ENCODE peak calls at places on chromosomes 5 and 9, in four cellular contexts. W is GM12878, E is HepG2, G is H1. O is an unnamed sample.

GRCh38 chr9:33782395-33783152 is 12.8 kb upstream of the PRSS3 start:
- DNase-seq in G (no peak), W (no peak), E (no peak), O (no peak)

GRCh38 chr5:163473613-163474243 is 13.3 kb downstream of the HMMR start:
- DNase-seq in E (no peak), G (no peak), W (no peak), O (no peak)

GRCh38 chr5:2000591-2000990 is 117.9 kb upstream of the IRX4 start:
- DNase-seq in E (no peak), G (no peak), W (no peak), O (no peak)

GRCh38 chr9:94786586-94786985 is 60.1 kb downstream of the AOPEP start:
- DNase-seq in W (no peak), G (no peak), E (no peak), O (no peak)

GRCh38 chr9:114347675-114348074 is 18.0 kb downstream of the ORM2 start:
- DNase-seq in E (no peak), G (no peak), W (no peak), O (no peak)

GRCh38 chr9:98867434-98868168 is 60.1 kb downstream of the GALNT12 start:
- DNase-seq in E (no peak), G (no peak), W (no peak), O (no peak)

GRCh38 chr5:80481019-80481893 is 6.6 kb upstream of the FAM151B start:
- DNase-seq in G (peak), W (peak), E (peak), O (no peak)

GRCh38 chr5:109693535-109694152 is 3.9 kb downstream of the MAN2A1 start:
- DNase-seq in W (no peak), E (no peak), G (no peak), O (no peak)

GRCh38 chr9:97900738-97901565 is 21.3 kb downstream of the TRMO start:
- DNase-seq in E (peak), G (no peak), W (no peak), O (no peak)

GRCh38 chr5:172223901-172224873 is 30.2 kb downstream of the EFCAB9 start:
- DNase-seq in W (peak), G (no peak), E (no peak), O (no peak)

GRCh38 chr9:82891321-82891720 is 171.6 kb downstream of the RASEF start:
- DNase-seq in G (no peak), W (no peak), E (no peak), O (no peak)

GRCh38 chr9:135522931-135523330 is 1.7 kb downstream of the LCN1 start:
- DNase-seq in E (no peak), G (no peak), W (no peak), O (no peak)

GRCh38 chr9:68538200-68538599 is 2.5 kb downstream of the TMEM252 start:
- DNase-seq in G (no peak), W (no peak), E (no peak), O (no peak)

GRCh38 chr5:17248999-17249634 is 31.7 kb downstream of the BASP1 start:
- DNase-seq in G (peak), E (no peak), W (no peak), O (no peak)

GRCh38 chr9:94057918-94058317 is 26.3 kb upstream of the PTPDC1 start:
- DNase-seq in W (no peak), E (no peak), G (no peak), O (no peak)

GRCh38 chr5:53161876-53162275 is 52.3 kb upstream of the MOCS2 start:
- DNase-seq in E (no peak), G (no peak), W (no peak), O (no peak)

GRCh38 chr9:131885144-131885609 is 145.3 kb upstream of the RAPGEF1 start:
- DNase-seq in E (no peak), G (no peak), W (no peak), O (no peak)

GRCh38 chr9:108569624-108570023 is 286.2 kb downstream of the ACTL7B start:
- DNase-seq in G (no peak), E (no peak), W (no peak), O (no peak)

GRCh38 chr5:24268482-24269056 is 376.2 kb downstream of the CDH10 start:
- DNase-seq in E (no peak), W (no peak), G (no peak), O (no peak)

GRCh38 chr5:157468293-157468965 is 8.4 kb downstream of the NIPAL4 start:
- DNase-seq in W (no peak), E (no peak), G (no peak), O (no peak)

GRCh38 chr5:17305964-17306725 is 88.7 kb downstream of the BASP1 start:
- DNase-seq in W (no peak), G (no peak), E (peak), O (no peak)

GRCh38 chr5:97093193-97093592 is 49.2 kb downstream of the LIX1 start:
- DNase-seq in E (no peak), W (no peak), G (no peak), O (no peak)

GRCh38 chr9:35811364-35812024 is 568 bp downstream of the SPAG8 start:
- DNase-seq in E (no peak), W (no peak), G (no peak), O (no peak)

GRCh38 chr9:133950206-133950915 is 41.8 kb downstream of the VAV2 start:
- DNase-seq in G (no peak), E (no peak), W (no peak), O (no peak)

GRCh38 chr9:89596937-89597555 is 7.8 kb upstream of the GADD45G start:
- DNase-seq in W (no peak), E (no peak), G (no peak), O (no peak)

GRCh38 chr5:1477341-1477740 is 32.1 kb upstream of the SLC6A3 start:
- DNase-seq in G (no peak), E (no peak), W (no peak), O (no peak)

GRCh38 chr5:85049020-85049419 is 664.3 kb upstream of the EDIL3 start:
- DNase-seq in G (no peak), E (peak), W (no peak), O (no peak)

GRCh38 chr5:2024986-2025721 is 142.4 kb upstream of the IRX4 start:
- DNase-seq in W (no peak), G (no peak), E (no peak), O (no peak)

GRCh38 chr5:81971086-81971693 is 633 bp upstream of the ATG10 start:
- DNase-seq in W (peak), E (peak), G (no peak), O (no peak)

GRCh38 chr9:16138961-16139441 is 586.2 kb downstream of the CCDC171 start:
- DNase-seq in E (no peak), G (no peak), W (no peak), O (no peak)

GRCh38 chr5:80707645-80708044 is 52.9 kb upstream of the DHFR start:
- DNase-seq in G (no peak), E (no peak), W (no peak), O (no peak)

GRCh38 chr5:161089569-161089968 is 237.6 kb upstream of the ATP10B start:
- DNase-seq in W (no peak), G (no peak), E (no peak), O (no peak)

GRCh38 chr5:180287868-180288267 is 4.0 kb downstream of the MAPK9 start:
- DNase-seq in E (peak), G (no peak), W (no peak), O (no peak)

DNA sequence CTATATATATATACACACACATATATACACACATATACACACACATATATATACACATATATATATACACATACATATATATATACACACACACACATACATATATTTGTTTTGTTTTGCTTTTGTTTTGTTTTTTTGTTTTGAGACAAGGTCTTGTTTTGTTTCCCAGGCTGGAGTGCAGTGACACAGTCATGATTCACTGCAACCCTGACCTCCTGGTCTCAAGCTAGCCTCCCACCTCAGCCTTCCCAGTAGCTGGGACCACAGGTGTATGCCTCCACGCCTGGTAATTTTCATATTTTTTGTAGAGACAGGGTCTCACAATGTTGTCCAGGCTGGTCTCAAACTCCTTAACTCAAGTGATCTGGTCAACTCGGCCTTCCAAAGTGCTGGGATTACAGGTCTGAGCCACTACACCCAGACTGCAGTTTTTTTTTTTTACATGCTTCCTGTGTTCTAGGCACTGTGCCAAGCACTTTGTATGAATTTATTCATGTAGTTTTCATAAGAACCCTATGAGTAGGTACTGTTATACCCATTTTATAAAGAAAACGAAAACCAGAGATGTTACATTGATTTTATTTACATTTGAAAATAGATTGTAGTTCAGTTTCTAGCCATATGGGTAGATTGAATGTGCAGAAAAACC is 120.7 kb downstream of the PBX3 start:
- DNase-seq in G (no peak), W (no peak), E (no peak), O (no peak)
- TF ChIP-seq SUZ12 in G (no peak), W (no peak), E (no peak), O (no peak)

GRCh38 chr9:91776409-91777365 is 173.3 kb downstream of the ROR2 start:
- DNase-seq in G (no peak), W (no peak), E (no peak), O (no peak)
- TF ChIP-seq SUZ12 in G (no peak), W (no peak), E (no peak), O (no peak)

GRCh38 chr5:132766020-132766805 is 10.8 kb downstream of the SEPTIN8 start:
- DNase-seq in E (no peak), W (no peak), G (no peak), O (no peak)
- TF ChIP-seq SUZ12 in E (no peak), W (no peak), G (no peak), O (no peak)

GRCh38 chr9:129140397-129141065 is 29.3 kb downstream of the PTPA start:
- DNase-seq in G (no peak), E (peak), W (no peak), O (no peak)
- TF ChIP-seq SUZ12 in G (no peak), E (no peak), W (no peak), O (no peak)

GRCh38 chr9:130119521-130120206 is 52.5 kb upstream of the NCS1 start:
- DNase-seq in E (no peak), G (no peak), W (no peak), O (no peak)

GRCh38 chr9:130117376-130117775 is 54.8 kb upstream of the NCS1 start:
- DNase-seq in W (no peak), E (no peak), G (no peak), O (no peak)

GRCh38 chr9:130116346-130116745 is 55.9 kb upstream of the NCS1 start:
- DNase-seq in W (no peak), G (no peak), E (no peak), O (no peak)

GRCh38 chr9:130118841-130119520 is 53.2 kb upstream of the NCS1 start:
- DNase-seq in G (no peak), W (no peak), E (no peak), O (no peak)

GRCh38 chr9:130117816-130118632 is 54.2 kb upstream of the NCS1 start:
- DNase-seq in W (no peak), E (no peak), G (no peak), O (no peak)
- TF ChIP-seq SUZ12 in W (no peak), E (no peak), G (no peak), O (no peak)

DNA sequence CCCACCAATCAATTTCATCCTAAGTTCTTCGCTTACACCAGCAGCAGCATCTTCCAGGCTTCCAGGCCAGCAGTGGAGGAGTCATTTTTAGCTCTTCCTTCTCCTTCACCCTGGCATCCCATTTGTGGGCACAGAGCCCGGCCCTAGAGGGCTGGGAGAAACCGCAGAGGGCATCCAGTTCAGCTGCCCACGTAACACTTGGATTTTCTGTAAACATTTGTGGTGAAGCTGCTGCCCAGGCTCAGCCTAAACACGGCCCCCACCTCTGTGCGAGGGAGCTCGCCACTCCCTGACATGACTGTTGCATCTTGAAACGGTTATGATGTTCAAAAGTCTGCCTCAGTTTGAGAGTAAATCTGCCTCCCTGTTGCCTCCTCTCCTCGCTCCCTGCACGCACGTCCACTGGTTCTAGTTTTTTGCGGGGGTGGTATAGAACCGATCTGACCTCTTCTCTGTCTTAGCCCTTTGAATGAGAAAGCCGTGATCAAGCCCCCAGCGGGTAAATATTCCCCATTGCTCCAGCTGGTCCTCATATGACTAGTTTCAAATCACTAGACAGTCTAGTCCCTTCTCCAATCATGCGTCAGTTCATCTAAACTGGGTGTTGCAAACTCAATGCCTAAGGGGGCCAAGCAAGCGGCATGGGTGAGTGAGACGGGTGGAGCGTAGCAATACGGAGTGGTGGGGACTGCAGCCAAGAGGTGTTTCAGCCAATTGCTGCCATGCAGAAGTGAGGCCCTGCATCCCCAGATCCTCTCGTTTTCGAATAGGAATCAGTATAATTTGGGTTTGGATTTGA is 34.9 kb upstream of the N4BP3 start:
- DNase-seq in W (no peak), E (no peak), G (no peak), O (no peak)
- TF ChIP-seq SUZ12 in W (no peak), E (no peak), G (no peak), O (no peak)

GRCh38 chr5:72509401-72509800 is 2.2 kb upstream of the ZNF366 start:
- DNase-seq in W (no peak), E (no peak), G (no peak), O (no peak)
- TF ChIP-seq SUZ12 in W (no peak), E (no peak), G (no peak), O (no peak)

GRCh38 chr9:87039809-87040392 is 92.6 kb upstream of the GAS1 start:
- DNase-seq in E (no peak), W (no peak), G (no peak), O (no peak)

GRCh38 chr9:87034891-87035290 is 87.6 kb upstream of the GAS1 start:
- DNase-seq in E (no peak), W (no peak), G (no peak), O (no peak)

GRCh38 chr9:87035868-87036267 is 88.6 kb upstream of the GAS1 start:
- DNase-seq in E (no peak), W (no peak), G (no peak), O (no peak)

GRCh38 chr9:87036482-87036881 is 89.2 kb upstream of the GAS1 start:
- DNase-seq in G (no peak), W (no peak), E (no peak), O (no peak)

DNA sequence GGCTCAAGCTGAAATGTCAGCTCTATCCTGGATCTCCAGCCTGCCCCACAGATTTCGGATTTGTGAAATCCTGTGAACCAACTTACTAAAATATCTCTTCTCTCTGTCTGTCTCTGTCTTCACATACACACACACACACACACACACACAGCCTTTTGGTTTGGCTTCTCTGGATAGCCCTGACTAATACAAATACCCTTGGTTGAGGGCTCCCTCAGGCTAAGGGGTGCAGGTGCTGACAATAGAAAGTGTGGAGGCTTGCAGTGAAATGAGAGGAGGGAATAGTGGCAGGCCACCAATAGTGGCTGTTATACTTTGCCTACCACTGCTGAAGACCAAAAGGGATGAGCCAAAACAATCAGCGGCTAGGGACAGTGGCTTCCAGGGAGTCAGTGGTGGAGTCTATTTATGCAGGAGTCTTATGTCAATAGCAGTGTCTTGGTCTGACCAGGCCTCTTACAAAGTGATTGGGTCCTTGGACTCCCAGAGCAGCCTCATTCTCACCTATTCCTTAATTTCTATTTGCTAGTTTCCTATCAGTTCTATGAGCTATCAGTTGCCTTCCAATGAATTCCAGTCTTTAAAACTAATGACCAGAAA is 93.2 kb upstream of the GAS1 start:
- DNase-seq in G (no peak), E (no peak), W (no peak), O (no peak)
- TF ChIP-seq SUZ12 in G (no peak), E (no peak), W (no peak), O (no peak)

GRCh38 chr5:122858451-122858850 is 13.0 kb downstream of the SNX24 start:
- DNase-seq in E (no peak), W (no peak), G (no peak), O (no peak)
- TF ChIP-seq SUZ12 in E (no peak), W (no peak), G (no peak), O (no peak)

GRCh38 chr5:42507451-42508092 is 84.3 kb downstream of the GHR start:
- DNase-seq in E (no peak), G (no peak), W (no peak), O (peak)
- TF ChIP-seq SUZ12 in E (no peak), G (no peak), W (no peak), O (no peak)

O was measured in NT2/D1.